ENCODE peak calls at places on chromosomes 11 and 22, in four cellular contexts. P, G, Z and V are unnamed samples.

GRCh38 chr11:2991477-2992233 is 474 bp downstream of the NAP1L4 start:
- DNase-seq in P (peak), G (no peak), Z (no peak), V (peak)

GRCh38 chr11:28903716-28904115 is 795.5 kb downstream of the METTL15 start:
- DNase-seq in P (no peak), G (no peak), Z (no peak), V (no peak)

GRCh38 chr22:24429411-24430365 is 2.3 kb downstream of the ADORA2A start:
- DNase-seq in P (no peak), G (no peak), Z (no peak), V (no peak)

GRCh38 chr11:117547188-117547831 is 219.7 kb downstream of the CEP164 start:
- DNase-seq in P (no peak), G (no peak), Z (no peak), V (no peak)

GRCh38 chr22:31094741-31095140 is 12.6 kb downstream of the SELENOM start:
- DNase-seq in P (no peak), G (no peak), Z (no peak), V (no peak)

GRCh38 chr11:94786264-94787126 is 18.3 kb downstream of the AMOTL1 start:
- DNase-seq in P (peak), G (no peak), Z (no peak), V (no peak)

GRCh38 chr22:44437493-44438015 is 60.5 kb downstream of the RTL6 start:
- DNase-seq in P (no peak), G (no peak), Z (no peak), V (no peak)

GRCh38 chr11:121476379-121477032 is 23.7 kb upstream of the SORL1-AS1 start:
- DNase-seq in P (peak), G (no peak), Z (no peak), V (no peak)

GRCh38 chr22:20569059-20570058 is 61.9 kb downstream of the MED15 start:
- DNase-seq in P (no peak), G (peak), Z (no peak), V (no peak)

GRCh38 chr11:22860241-22860640 is at the start of gene CCDC179:
- DNase-seq in P (no peak), G (no peak), Z (no peak), V (no peak)

GRCh38 chr22:45537734-45538181 is 35.1 kb downstream of the FBLN1 start:
- DNase-seq in P (no peak), G (no peak), Z (no peak), V (no peak)

GRCh38 chr11:68020575-68020974 is 9.9 kb upstream of the NDUFS8 start:
- DNase-seq in P (no peak), G (no peak), Z (no peak), V (no peak)

GRCh38 chr11:121762820-121763219 is 310.1 kb upstream of the SORL1-AS1 start:
- DNase-seq in P (no peak), G (no peak), Z (no peak), V (no peak)

GRCh38 chr22:33000342-33001280 is 57.6 kb downstream of the SYN3 start:
- DNase-seq in P (peak), G (no peak), Z (peak), V (peak)

GRCh38 chr11:69159153-69159850 is 3.6 kb downstream of the SMIM38 start:
- DNase-seq in P (no peak), G (no peak), Z (no peak), V (no peak)

DNA sequence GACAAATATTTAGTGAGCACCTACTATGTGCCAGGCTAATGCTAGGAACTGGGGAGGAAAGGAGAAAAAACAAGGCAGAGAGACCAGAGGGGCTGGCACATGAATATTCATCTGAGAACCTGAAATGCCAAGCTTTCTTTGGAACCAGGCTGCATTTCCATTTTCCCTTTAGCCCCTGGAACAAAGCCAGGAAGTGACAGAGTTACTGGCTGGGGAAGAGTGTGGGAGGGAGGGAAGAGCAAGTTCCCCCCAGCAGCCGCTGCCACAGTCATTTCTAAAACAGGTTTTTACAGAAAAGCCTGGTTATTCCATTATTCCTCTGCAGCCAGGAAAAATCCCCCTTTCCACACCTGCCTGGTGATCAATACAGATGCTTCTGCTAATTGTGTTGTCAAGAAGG is 97.0 kb downstream of the SPON1 start:
- DNase-seq in P (no peak), G (no peak), Z (no peak), V (no peak)
- TF ChIP-seq SUZ12 in P (no peak), G (no peak), Z (no peak), V (no peak)

DNA sequence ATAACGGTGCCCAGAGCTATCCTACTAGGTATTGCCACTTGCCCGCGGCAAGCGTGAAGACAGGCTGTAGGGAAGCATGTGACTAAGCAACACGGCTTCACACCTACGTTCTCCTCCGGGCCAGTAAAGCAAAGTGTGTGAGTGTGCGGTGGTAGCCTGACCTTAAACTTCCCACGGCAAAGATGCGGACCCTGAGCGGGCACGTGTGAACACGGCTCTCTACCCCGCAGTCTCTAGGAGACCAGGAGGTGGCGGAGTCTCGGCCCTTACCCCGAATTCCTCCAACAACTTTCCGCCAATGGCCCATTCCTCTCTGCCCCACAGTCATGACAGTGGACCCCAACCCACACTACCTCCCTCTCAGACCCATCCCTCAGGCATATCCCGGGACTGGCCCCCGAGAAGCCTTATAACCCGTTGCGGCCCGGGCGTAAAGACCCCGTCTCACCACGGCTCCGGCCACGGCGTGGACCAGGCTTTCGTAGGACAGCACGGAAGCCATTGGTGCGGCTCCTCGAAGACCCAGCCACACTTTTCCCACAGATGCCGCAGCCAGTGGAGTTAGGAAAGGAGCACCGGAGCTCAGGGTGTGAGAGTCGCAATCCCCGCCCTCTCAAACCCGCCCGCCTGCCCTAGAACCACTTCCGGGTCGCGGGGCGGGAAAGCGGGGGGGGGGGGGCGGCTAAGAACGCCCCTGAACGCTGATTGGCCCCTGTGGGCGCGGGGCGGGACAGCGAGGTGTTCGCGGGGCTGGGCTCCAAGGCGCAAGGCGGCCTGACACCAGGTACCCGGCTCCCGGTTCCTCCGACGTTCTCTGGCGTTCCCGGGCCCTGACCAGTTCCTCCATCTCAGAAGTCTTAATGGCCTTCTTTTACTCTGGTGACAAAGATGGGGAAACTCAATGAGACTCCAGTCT is at the start of gene SLC25A17:
- DNase-seq in P (peak), G (peak), Z (peak), V (peak)
- H3K9ac ChIP-seq in P (peak), G (peak), Z (peak), V (peak)

GRCh38 chr11:100731471-100731870 is 44.4 kb downstream of the ARHGAP42 start:
- DNase-seq in P (no peak), G (no peak), Z (no peak), V (no peak)

GRCh38 chr11:100727410-100727809 is 40.3 kb downstream of the ARHGAP42 start:
- DNase-seq in P (no peak), G (no peak), Z (no peak), V (no peak)

GRCh38 chr11:100732949-100733348 is 45.9 kb downstream of the ARHGAP42 start:
- DNase-seq in P (no peak), G (no peak), Z (no peak), V (no peak)

GRCh38 chr11:100726709-100727108 is 39.6 kb downstream of the ARHGAP42 start:
- DNase-seq in P (no peak), G (no peak), Z (peak), V (no peak)

GRCh38 chr11:100730266-100730665 is 43.2 kb downstream of the ARHGAP42 start:
- DNase-seq in P (no peak), G (no peak), Z (no peak), V (no peak)
- TF ChIP-seq SUZ12 in P (no peak), G (no peak), Z (no peak), V (no peak)

GRCh38 chr11:8202428-8203160 is 33.8 kb upstream of the RIC3 start:
- DNase-seq in P (no peak), G (no peak), Z (no peak), V (no peak)
- H3K9ac ChIP-seq in P (no peak), G (no peak), Z (no peak), V (no peak)

GRCh38 chr22:37823134-37823985 is at the start of gene GALR3:
- DNase-seq in P (no peak), G (no peak), Z (no peak), V (no peak)

GRCh38 chr22:37824674-37825641 is 1.8 kb downstream of the GALR3 start:
- DNase-seq in P (no peak), G (no peak), Z (no peak), V (no peak)

GRCh38 chr22:37830093-37830842 is 7.1 kb downstream of the GALR3 start:
- DNase-seq in P (no peak), G (no peak), Z (no peak), V (no peak)

GRCh38 chr22:37831472-37831871 is 8.3 kb downstream of the GALR3 start:
- DNase-seq in P (no peak), G (no peak), Z (no peak), V (no peak)

DNA sequence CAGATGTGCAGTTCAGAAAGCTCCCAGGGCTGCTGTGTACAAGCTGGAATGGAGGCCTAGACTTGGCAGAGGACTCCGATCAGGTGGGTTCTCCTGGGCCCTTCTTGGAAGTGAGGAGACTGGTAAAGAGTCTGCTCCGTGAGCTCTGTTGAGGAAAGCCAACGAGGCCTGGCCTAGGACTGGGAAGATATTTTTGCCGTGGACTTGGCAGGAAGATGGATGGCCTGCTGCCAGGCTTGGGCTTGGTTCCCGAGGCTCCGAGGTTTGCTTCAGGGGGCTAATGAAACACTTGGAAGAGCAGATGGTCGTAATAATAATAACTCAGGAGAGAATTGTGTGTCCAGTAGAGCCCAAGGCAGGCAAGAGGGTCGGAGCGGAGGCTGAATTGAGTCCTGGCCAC is 3.9 kb downstream of the GALR3 start:
- DNase-seq in P (no peak), G (no peak), Z (no peak), V (no peak)
- TF ChIP-seq SUZ12 in P (no peak), G (no peak), Z (no peak), V (no peak)